ENCODE peak calls at places on chromosomes 11 and 22, in seven cellular contexts. E is mammary epithelial cell, J is right lobe of liver, H is stomach, Q is AG04450, G is endothelial cell of umbilical vein, D is pancreas. K is an unnamed sample. For H3K27me3, the result is how much of the 10 kb centered on the place peaks cover.

GRCh38 chr11:80136991-80137390 is 696.2 kb upstream of the TENM4 start:
- DNase-seq in E (no peak), J (no peak), H (no peak), Q (no peak), G (no peak), D (no peak), K (peak)

GRCh38 chr11:122108192-122108799 is 7.7 kb downstream of the BLID start:
- DNase-seq in E (no peak), J (no peak), H (no peak), Q (no peak), G (peak), D (no peak), K (peak)

GRCh38 chr11:31958086-31958735 is 132.7 kb upstream of the RCN1 start:
- DNase-seq in E (peak), J (peak), H (peak), Q (no peak), G (peak), D (peak), K (peak)

GRCh38 chr11:78940500-78941225 is 366.0 kb upstream of the NARS2 start:
- DNase-seq in E (no peak), J (no peak), H (no peak), Q (no peak), G (no peak), D (no peak), K (no peak)

GRCh38 chr22:47046411-47047065 is 284.1 kb downstream of the TBC1D22A start:
- DNase-seq in E (no peak), J (peak), H (no peak), Q (no peak), G (no peak), D (no peak), K (no peak)

GRCh38 chr11:30984827-30985226 is 384.7 kb downstream of the DCDC1 start:
- DNase-seq in E (no peak), J (no peak), H (no peak), Q (no peak), G (no peak), D (no peak), K (no peak)

GRCh38 chr22:25447067-25447688 is 117.3 kb upstream of the GRK3 start:
- DNase-seq in E (no peak), J (no peak), H (no peak), Q (no peak), G (no peak), D (no peak), K (no peak)

GRCh38 chr11:130086627-130087026 is 16.9 kb downstream of the APLP2 start:
- DNase-seq in E (no peak), J (no peak), H (no peak), Q (no peak), G (no peak), D (no peak), K (no peak)

GRCh38 chr11:60971520-60971919 is at the start of gene CD6:
- DNase-seq in E (no peak), J (no peak), H (no peak), Q (no peak), G (no peak), D (no peak), K (no peak)

GRCh38 chr11:27291954-27292641 is 70.9 kb downstream of the CCDC34 start:
- DNase-seq in E (no peak), J (no peak), H (peak), Q (no peak), G (no peak), D (no peak), K (no peak)
- H3K27ac ChIP-seq in E (no peak), J (no peak), H (peak), Q (no peak), G (no peak), D (no peak), K (no peak)

DNA sequence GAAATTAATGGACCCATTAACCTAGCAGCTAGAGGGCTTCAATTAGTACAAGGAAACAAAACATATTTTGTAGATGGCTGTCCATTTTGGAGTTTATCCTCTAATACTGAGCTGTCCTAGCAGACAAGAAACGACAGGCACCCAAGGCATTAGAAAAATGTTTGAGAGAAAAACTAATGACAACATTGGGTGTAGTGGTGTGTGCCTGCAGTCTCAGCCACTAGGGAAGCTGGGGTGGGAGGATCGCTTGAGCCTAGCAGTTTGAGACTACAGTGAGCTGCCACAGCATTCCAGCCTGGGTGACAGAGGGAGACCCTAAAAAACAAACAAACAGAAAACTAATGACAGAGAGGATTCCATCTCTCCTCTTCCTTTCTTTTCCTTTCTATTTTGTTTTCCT is 1.5 kb downstream of the A4GALT start:
- DNase-seq in E (no peak), J (no peak), H (no peak), Q (no peak), G (no peak), D (no peak), K (no peak)
- TF ChIP-seq CTCF in E (no peak), J (no peak), H (no peak), Q (no peak), G (no peak), D (no peak), K (peak)

GRCh38 chr11:123378096-123378495 is 52.0 kb upstream of the GRAMD1B start:
- DNase-seq in E (no peak), J (no peak), H (no peak), Q (no peak), G (no peak), D (no peak), K (no peak)

GRCh38 chr11:123374622-123374968 is 55.5 kb upstream of the GRAMD1B start:
- DNase-seq in E (no peak), J (no peak), H (no peak), Q (no peak), G (no peak), D (no peak), K (no peak)

GRCh38 chr11:123377355-123377754 is 52.7 kb upstream of the GRAMD1B start:
- DNase-seq in E (no peak), J (no peak), H (no peak), Q (no peak), G (no peak), D (no peak), K (no peak)

GRCh38 chr11:123373754-123374621 is 56.1 kb upstream of the GRAMD1B start:
- DNase-seq in E (no peak), J (no peak), H (no peak), Q (no peak), G (no peak), D (no peak), K (no peak)

GRCh38 chr11:123375832-123376231 is 54.2 kb upstream of the GRAMD1B start:
- DNase-seq in E (no peak), J (no peak), H (no peak), Q (no peak), G (no peak), D (no peak), K (no peak)
- H3K27me3 ChIP-seq in E (under half), J (under half), H (under half), Q (under half), G (under half), D (under half), K (under half)

GRCh38 chr11:128564642-128565245 is 22.6 kb downstream of the ETS1 start:
- DNase-seq in E (no peak), J (no peak), H (no peak), Q (no peak), G (no peak), D (no peak), K (no peak)
- H3K27ac ChIP-seq in E (no peak), J (no peak), H (peak), Q (no peak), G (no peak), D (no peak), K (no peak)

GRCh38 chr11:72693271-72693968 is 19.2 kb upstream of the PDE2A start:
- DNase-seq in E (no peak), J (no peak), H (no peak), Q (no peak), G (no peak), D (no peak), K (no peak)
- TF ChIP-seq CTCF in E (no peak), J (no peak), H (no peak), Q (peak), G (peak), D (no peak), K (peak)

GRCh38 chr11:112044961-112045360 is 19.8 kb downstream of the DLAT start:
- DNase-seq in E (no peak), J (no peak), H (no peak), Q (no peak), G (no peak), D (peak), K (no peak)

GRCh38 chr11:112050721-112051120 is 23.1 kb downstream of the PIH1D2 start:
- DNase-seq in E (no peak), J (no peak), H (no peak), Q (no peak), G (no peak), D (no peak), K (no peak)

GRCh38 chr11:112051768-112052167 is 22.0 kb downstream of the PIH1D2 start:
- DNase-seq in E (no peak), J (no peak), H (no peak), Q (no peak), G (no peak), D (no peak), K (no peak)

GRCh38 chr11:112049777-112050176 is 24.0 kb downstream of the PIH1D2 start:
- DNase-seq in E (peak), J (no peak), H (no peak), Q (no peak), G (no peak), D (no peak), K (no peak)
- H3K27me3 ChIP-seq in E (under half), J (under half), H (under half), Q (under half), G (under half), D (under half), K (under half)

DNA sequence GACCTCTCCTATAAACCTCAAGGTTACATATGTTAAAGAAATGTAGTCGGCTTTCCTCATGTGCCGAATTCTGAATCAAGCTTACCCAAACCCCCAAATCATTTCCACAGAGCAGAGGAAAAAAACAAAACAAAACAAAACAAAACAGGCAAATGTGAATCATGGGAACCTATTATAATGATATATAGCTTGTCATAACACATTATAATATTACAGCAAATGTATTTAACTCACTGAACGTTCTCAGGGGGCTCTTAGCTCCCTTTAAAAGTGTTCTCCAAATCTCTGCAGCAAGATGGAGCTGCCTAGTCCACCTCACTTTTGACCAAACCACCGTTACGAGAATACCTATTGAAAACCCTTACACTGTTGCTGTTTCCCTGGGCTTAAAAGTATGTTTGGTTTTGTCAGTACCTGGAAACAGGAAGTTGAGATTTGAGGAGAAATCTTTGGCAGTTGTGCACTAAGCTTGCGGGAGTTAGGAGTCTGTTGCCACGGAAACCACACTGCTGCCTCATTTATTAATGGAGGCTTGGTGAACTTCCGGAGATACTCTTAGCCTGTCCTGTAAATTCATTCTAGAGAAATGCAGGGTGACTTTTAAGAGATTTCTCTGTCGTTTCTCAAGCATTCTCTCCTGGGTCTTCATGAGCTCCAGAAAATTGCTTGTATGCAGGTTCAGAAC is 167.0 kb upstream of the RASSF10 start:
- DNase-seq in E (peak), J (no peak), H (no peak), Q (no peak), G (peak), D (no peak), K (peak)
- H3K27ac ChIP-seq in E (peak), J (no peak), H (peak), Q (peak), G (peak), D (peak), K (peak)

GRCh38 chr22:43401233-43401632 is 10.6 kb upstream of the MPPED1 start:
- DNase-seq in E (no peak), J (no peak), H (no peak), Q (no peak), G (no peak), D (no peak), K (no peak)
- TF ChIP-seq CTCF in E (no peak), J (no peak), H (no peak), Q (no peak), G (no peak), D (no peak), K (no peak)

GRCh38 chr22:37007666-37008065 is 11.6 kb downstream of the TST start:
- DNase-seq in E (no peak), J (no peak), H (no peak), Q (no peak), G (peak), D (no peak), K (no peak)
- H3K27me3 ChIP-seq in E (under half), J (under half), H (under half), Q (under half), G (under half), D (under half), K (under half)

K was measured in brain microvascular endothelial cell.